ENCODE peak calls at places on chromosomes 3 and 15, in eight cellular contexts. K is small intestine, H is GM23248, Q is GM06990, T is EH, P is ecto neural progenitor cell, L is fibroblast of the aortic adventitia, X is Kasumi-1. M is an unnamed sample.

GRCh38 chr3:159191454-159191853 is 389.6 kb downstream of the MFSD1 start:
- DNase-seq in H (peak; percentile 73), T (peak; percentile 94), P (no peak), X (no peak), Q (no peak), K (no peak), L (peak; percentile 89), M (no peak)

GRCh38 chr3:27714101-27714526 is 8.0 kb downstream of the EOMES start:
- DNase-seq in K (no peak), L (no peak), T (no peak), Q (no peak), P (no peak), X (no peak), H (no peak), M (no peak)

GRCh38 chr3:188583476-188584161 is 429.7 kb downstream of the LPP start:
- DNase-seq in X (no peak), P (no peak), K (peak; percentile 73), T (peak; percentile 37), L (no peak), Q (no peak), H (no peak), M (no peak)

GRCh38 chr3:37905987-37906674 is 44.5 kb downstream of the CTDSPL start:
- DNase-seq in H (peak; percentile 83), Q (no peak), K (no peak), L (peak; percentile 74), P (no peak), X (peak; percentile 82), T (peak; percentile 86), M (no peak)

GRCh38 chr3:128426128-128426921 is 40.4 kb downstream of the DNAJB8 start:
- DNase-seq in T (peak; percentile 37), L (peak; percentile 12), P (peak; percentile 85), H (peak; percentile 69), K (peak; percentile 28), X (peak; percentile 23), Q (peak; percentile 63), M (peak; percentile 53)

GRCh38 chr3:137099336-137099735 is 141.6 kb downstream of the IL20RB start:
- DNase-seq in X (no peak), H (no peak), L (no peak), P (no peak), Q (no peak), K (no peak), T (no peak), M (no peak)

GRCh38 chr15:70799667-70800450 is 36.5 kb upstream of the UACA start:
- DNase-seq in T (peak; percentile 99), K (no peak), X (no peak), Q (no peak), H (peak; percentile 90), P (no peak), L (peak; percentile 99), M (no peak)

GRCh38 chr3:191244242-191244867 is 45.3 kb downstream of the OSTN start:
- DNase-seq in P (no peak), Q (no peak), L (peak; percentile 56), X (peak; percentile 48), K (peak; percentile 11), T (peak; percentile 35), H (peak; percentile 47), M (no peak)

GRCh38 chr15:74269362-74270035 is 33.4 kb downstream of the CCDC33 start:
- DNase-seq in X (no peak), H (no peak), K (peak; percentile 56), T (no peak), Q (no peak), L (no peak), P (no peak), M (peak; percentile 19)

GRCh38 chr15:89772933-89773583 is 3.1 kb upstream of the MESP2 start:
- DNase-seq in K (no peak), P (no peak), H (peak; percentile 42), T (peak; percentile 57), Q (no peak), L (peak; percentile 53), X (peak; percentile 6), M (no peak)

GRCh38 chr15:40307421-40308165 is at the start of gene PLCB2:
- DNase-seq in H (no peak), T (peak; percentile 22), X (peak; percentile 70), Q (peak; percentile 65), L (no peak), P (no peak), K (peak; percentile 34), M (peak; percentile 50)

GRCh38 chr3:123757281-123757940 is 126.7 kb downstream of the MYLK start:
- DNase-seq in P (no peak), X (no peak), T (peak; percentile 85), K (no peak), Q (no peak), H (peak; percentile 36), L (no peak), M (peak; percentile 67)

GRCh38 chr15:74291101-74292071 is 55.3 kb downstream of the CCDC33 start:
- DNase-seq in Q (peak; percentile 69), P (peak; percentile 95), X (peak; percentile 46), T (peak; percentile 78), L (peak; percentile 94), K (peak; percentile 50), H (peak; percentile 84), M (peak; percentile 70)

GRCh38 chr3:127182848-127183714 is 9.8 kb upstream of the PRR23E start:
- DNase-seq in L (no peak), X (no peak), H (no peak), K (peak; percentile 17), Q (no peak), P (peak; percentile 60), T (no peak), M (no peak)

GRCh38 chr3:110871869-110872268 is 199.7 kb upstream of the NECTIN3 start:
- DNase-seq in T (no peak), L (no peak), Q (no peak), H (no peak), K (no peak), P (no peak), X (no peak), M (no peak)

GRCh38 chr3:73772076-73772475 is 147.3 kb upstream of the PDZRN3 start:
- DNase-seq in L (peak; percentile 35), Q (no peak), P (no peak), H (no peak), T (peak; percentile 45), K (no peak), X (no peak), M (no peak)

GRCh38 chr3:40312661-40313226 is 3.2 kb downstream of the EIF1B start:
- DNase-seq in H (peak; percentile 58), P (no peak), Q (no peak), K (peak; percentile 10), L (peak; percentile 15), T (peak; percentile 57), X (no peak), M (no peak)

GRCh38 chr15:85676332-85676731 is 118.4 kb downstream of the KLHL25 start:
- DNase-seq in H (no peak), X (no peak), L (no peak), Q (no peak), K (no peak), P (no peak), T (no peak), M (no peak)

GRCh38 chr15:67240235-67241131 is 14.0 kb downstream of the AAGAB start:
- DNase-seq in P (no peak), Q (peak; percentile 18), L (no peak), X (peak; percentile 25), T (no peak), K (peak; percentile 44), H (peak; percentile 12), M (peak; percentile 62)

GRCh38 chr3:99242271-99242670 is 340.8 kb upstream of the DCBLD2 start:
- DNase-seq in H (peak; percentile 63), L (no peak), P (no peak), X (no peak), T (peak; percentile 91), K (no peak), Q (no peak), M (no peak)

GRCh38 chr15:101521563-101521962 is 32.1 kb upstream of the PCSK6 start:
- DNase-seq in H (no peak), K (no peak), L (no peak), P (no peak), X (peak; percentile 81), Q (no peak), T (no peak), M (no peak)

GRCh38 chr3:188937389-188937788 is 234.4 kb upstream of the TPRG1 start:
- DNase-seq in L (no peak), Q (no peak), T (peak; percentile 25), X (no peak), K (no peak), P (no peak), H (no peak), M (no peak)

GRCh38 chr3:136602818-136603217 is 149.4 kb downstream of the STAG1 start:
- DNase-seq in K (no peak), P (no peak), X (no peak), T (no peak), L (no peak), H (no peak), Q (no peak), M (no peak)

GRCh38 chr15:66838202-66838601 is 136.2 kb downstream of the SMAD6 start:
- DNase-seq in L (no peak), P (no peak), X (no peak), K (no peak), H (no peak), Q (no peak), T (no peak), M (no peak)

GRCh38 chr15:74983725-74984231 is 11.6 kb upstream of the SCAMP5 start:
- DNase-seq in X (no peak), Q (peak; percentile 44), L (no peak), T (no peak), H (peak; percentile 38), P (no peak), K (no peak), M (no peak)

GRCh38 chr3:197750863-197751737 is 1.4 kb downstream of the FYTTD1 start:
- DNase-seq in T (peak; percentile 56), X (no peak), L (peak; percentile 62), P (no peak), Q (peak; percentile 46), H (peak; percentile 77), K (peak; percentile 37), M (peak; percentile 55)

M was measured in body of pancreas.